ENCODE peak calls at places on chromosome 14, in seven cellular contexts. E is iris pigment epithelial cell; V is ureter; J is nephron progenitor cell; H is B cell; R is MM.1S; Y is activated CD8-positive, alpha-beta T cell treated with anti-CD3 and anti-CD28 coated beads, Interleukin-2, amount 10 ng/mL, durations not matched to agents 7 days and 5 days. F is an unnamed sample.

GRCh38 chr14:104882325-104882973 is 17.4 kb downstream of the CEP170B start:
- DNase-seq in E (peak), V (no peak), J (peak), H (no peak), R (peak), Y (peak), F (no peak)

GRCh38 chr14:103016071-103016470 is 41.3 kb downstream of the CDC42BPB start:
- DNase-seq in E (no peak), V (no peak), J (no peak), H (no peak), R (no peak), Y (no peak), F (no peak)

GRCh38 chr14:24070285-24071143 is 848 bp upstream of the CPNE6 start:
- DNase-seq in E (no peak), V (no peak), J (no peak), H (no peak), R (no peak), Y (no peak), F (no peak)

GRCh38 chr14:53399057-53399456 is 245.9 kb upstream of the DDHD1 start:
- DNase-seq in E (peak), V (no peak), J (peak), H (no peak), R (no peak), Y (no peak), F (no peak)

GRCh38 chr14:30698463-30698862 is 76.3 kb downstream of the SCFD1 start:
- DNase-seq in E (no peak), V (no peak), J (no peak), H (no peak), R (no peak), Y (no peak), F (no peak)

GRCh38 chr14:101585211-101585610 is 23.9 kb downstream of the DIO3 start:
- DNase-seq in E (no peak), V (no peak), J (no peak), H (no peak), R (no peak), Y (no peak), F (no peak)

GRCh38 chr14:103118019-103118662 is 5.1 kb upstream of the TNFAIP2 start:
- DNase-seq in E (no peak), V (no peak), J (no peak), H (no peak), R (no peak), Y (no peak), F (no peak)

GRCh38 chr14:70955543-70956480 is 48.6 kb downstream of the PCNX1 start:
- DNase-seq in E (peak), V (no peak), J (no peak), H (no peak), R (peak), Y (peak), F (no peak)

GRCh38 chr14:94157195-94157594 is 16.9 kb upstream of the PPP4R4 start:
- DNase-seq in E (no peak), V (no peak), J (no peak), H (no peak), R (no peak), Y (no peak), F (no peak)

GRCh38 chr14:65329481-65329880 is 83.0 kb upstream of the FUT8 start:
- DNase-seq in E (no peak), V (no peak), J (no peak), H (no peak), R (no peak), Y (no peak), F (no peak)

GRCh38 chr14:61145903-61146411 is 135.2 kb downstream of the TMEM30B start:
- DNase-seq in E (peak), V (no peak), J (no peak), H (no peak), R (no peak), Y (no peak), F (no peak)

GRCh38 chr14:64800000-64800399 is 79.7 kb downstream of the SPTB start:
- DNase-seq in E (peak), V (no peak), J (peak), H (no peak), R (peak), Y (peak), F (no peak)

GRCh38 chr14:76446921-76447320 is 71.0 kb downstream of the ESRRB start:
- DNase-seq in E (no peak), V (no peak), J (no peak), H (no peak), R (no peak), Y (no peak), F (no peak)

GRCh38 chr14:90512332-90512951 is 115.6 kb downstream of the CALM1 start:
- DNase-seq in E (no peak), V (no peak), J (no peak), H (no peak), R (no peak), Y (no peak), F (no peak)

GRCh38 chr14:20986811-20987210 is 3.0 kb upstream of the METTL17 start:
- DNase-seq in E (peak), V (no peak), J (no peak), H (no peak), R (no peak), Y (no peak), F (no peak)

GRCh38 chr14:91749857-91750256 is 18.0 kb upstream of the CATSPERB start:
- DNase-seq in E (no peak), V (no peak), J (no peak), H (no peak), R (no peak), Y (no peak), F (no peak)

GRCh38 chr14:53355581-53356112 is 202.5 kb upstream of the DDHD1 start:
- DNase-seq in E (peak), V (no peak), J (peak), H (no peak), R (no peak), Y (no peak), F (no peak)

GRCh38 chr14:82449926-82450325 is 916.3 kb upstream of the SEL1L start:
- DNase-seq in E (no peak), V (no peak), J (no peak), H (no peak), R (no peak), Y (no peak), F (no peak)

GRCh38 chr14:67773844-67774377 is 42.5 kb downstream of the ZFYVE26 start:
- DNase-seq in E (no peak), V (no peak), J (no peak), H (no peak), R (no peak), Y (no peak), F (no peak)

GRCh38 chr14:30874999-30875787 is 834 bp downstream of the COCH start:
- DNase-seq in E (no peak), V (no peak), J (peak), H (no peak), R (no peak), Y (peak), F (no peak)